ENCODE peak calls at places on chromosomes 3 and 15, in seven cellular contexts. Z is hepatocyte, N is OCI-LY7, D is HCT116, A is GM23248, Y is MM.1S, K is neural progenitor cell. X is an unnamed sample.

GRCh38 chr3:128170866-128171516 is 17.7 kb downstream of the EEFSEC start:
- DNase-seq in N (peak; percentile 23), Y (no peak), Z (peak; percentile 86), A (peak; percentile 92), K (peak; percentile 79), D (peak; percentile 56), X (peak; percentile 73)

GRCh38 chr15:64667736-64668161 is 107.6 kb downstream of the RBPMS2 start:
- DNase-seq in D (no peak), Z (no peak), A (peak; percentile 61), N (no peak), K (no peak), Y (no peak), X (no peak)

GRCh38 chr3:61561374-61562041 is at the start of gene PTPRG:
- DNase-seq in Y (peak; percentile 87), D (peak; percentile 69), N (peak; percentile 63), A (peak; percentile 98), Z (peak; percentile 96), K (peak; percentile 96), X (peak; percentile 62)

GRCh38 chr15:74179983-74180688 is 6.6 kb downstream of the ISLR start:
- DNase-seq in Z (no peak), A (peak; percentile 94), N (no peak), Y (no peak), D (no peak), K (no peak), X (peak; percentile 75)

GRCh38 chr3:194255252-194256039 is 95.7 kb downstream of the CPN2 start:
- DNase-seq in A (no peak), K (no peak), D (no peak), Z (peak; percentile 60), N (peak; percentile 18), Y (no peak), X (no peak)

GRCh38 chr15:62880278-62880677 is 162.3 kb upstream of the TPM1 start:
- DNase-seq in N (no peak), Z (no peak), K (no peak), Y (peak; percentile 18), A (peak; percentile 21), D (no peak), X (no peak)

GRCh38 chr15:27046891-27047290 is 75.9 kb downstream of the GABRG3 start:
- DNase-seq in A (no peak), Y (no peak), N (no peak), Z (no peak), K (no peak), D (no peak), X (no peak)

GRCh38 chr15:89416339-89417183 is 79.8 kb downstream of the RHCG start:
- DNase-seq in K (peak; percentile 90), A (peak; percentile 83), Y (peak; percentile 81), D (peak; percentile 71), N (peak; percentile 87), Z (peak; percentile 74), X (peak; percentile 77)

GRCh38 chr3:128775906-128776542 is 50.0 kb downstream of the RAB7A start:
- DNase-seq in K (no peak), Z (no peak), A (no peak), N (no peak), Y (no peak), D (no peak), X (peak; percentile 7)

GRCh38 chr3:141500397-141500796 is 13.6 kb downstream of the RASA2 start:
- DNase-seq in Y (no peak), Z (no peak), A (no peak), D (no peak), N (no peak), K (no peak), X (no peak)

GRCh38 chr15:46892621-46893160 is 824.6 kb upstream of the SEMA6D start:
- DNase-seq in N (no peak), D (no peak), Y (no peak), Z (no peak), A (no peak), K (no peak), X (peak; percentile 51)

GRCh38 chr3:175493296-175493695 is 634.2 kb downstream of the NAALADL2 start:
- DNase-seq in N (no peak), K (no peak), D (no peak), Y (no peak), A (no peak), Z (no peak), X (no peak)

GRCh38 chr3:58531555-58531954 is 5.4 kb downstream of the ACOX2 start:
- DNase-seq in N (no peak), K (no peak), Z (no peak), D (no peak), A (no peak), Y (no peak), X (no peak)

GRCh38 chr15:87589134-87589533 is 667.4 kb downstream of the NTRK3 start:
- DNase-seq in Y (no peak), D (no peak), A (no peak), N (no peak), Z (no peak), K (no peak), X (no peak)

GRCh38 chr3:3200632-3201212 is 21.2 kb upstream of the CRBN start:
- DNase-seq in N (peak; percentile 63), Y (peak; percentile 87), Z (peak; percentile 87), K (peak; percentile 80), A (peak; percentile 82), D (peak; percentile 31), X (peak; percentile 72)

GRCh38 chr15:65579762-65580161 is 31.2 kb downstream of the INTS14 start:
- DNase-seq in N (no peak), D (no peak), Y (no peak), Z (no peak), A (no peak), K (no peak), X (no peak)

GRCh38 chr3:168467085-168467714 is 371.5 kb upstream of the GOLIM4 start:
- DNase-seq in N (no peak), D (no peak), K (peak; percentile 67), Z (peak; percentile 50), Y (peak; percentile 84), A (peak; percentile 32), X (peak; percentile 64)

GRCh38 chr15:84983299-84983698 is 1.6 kb downstream of the PDE8A start:
- DNase-seq in A (peak; percentile 21), Y (no peak), D (no peak), Z (no peak), K (no peak), N (no peak), X (no peak)

GRCh38 chr3:57150097-57150496 is 15.1 kb downstream of the IL17RD start:
- DNase-seq in A (no peak), K (peak; percentile 61), N (no peak), Y (no peak), Z (no peak), D (no peak), X (peak; percentile 36)

DNA sequence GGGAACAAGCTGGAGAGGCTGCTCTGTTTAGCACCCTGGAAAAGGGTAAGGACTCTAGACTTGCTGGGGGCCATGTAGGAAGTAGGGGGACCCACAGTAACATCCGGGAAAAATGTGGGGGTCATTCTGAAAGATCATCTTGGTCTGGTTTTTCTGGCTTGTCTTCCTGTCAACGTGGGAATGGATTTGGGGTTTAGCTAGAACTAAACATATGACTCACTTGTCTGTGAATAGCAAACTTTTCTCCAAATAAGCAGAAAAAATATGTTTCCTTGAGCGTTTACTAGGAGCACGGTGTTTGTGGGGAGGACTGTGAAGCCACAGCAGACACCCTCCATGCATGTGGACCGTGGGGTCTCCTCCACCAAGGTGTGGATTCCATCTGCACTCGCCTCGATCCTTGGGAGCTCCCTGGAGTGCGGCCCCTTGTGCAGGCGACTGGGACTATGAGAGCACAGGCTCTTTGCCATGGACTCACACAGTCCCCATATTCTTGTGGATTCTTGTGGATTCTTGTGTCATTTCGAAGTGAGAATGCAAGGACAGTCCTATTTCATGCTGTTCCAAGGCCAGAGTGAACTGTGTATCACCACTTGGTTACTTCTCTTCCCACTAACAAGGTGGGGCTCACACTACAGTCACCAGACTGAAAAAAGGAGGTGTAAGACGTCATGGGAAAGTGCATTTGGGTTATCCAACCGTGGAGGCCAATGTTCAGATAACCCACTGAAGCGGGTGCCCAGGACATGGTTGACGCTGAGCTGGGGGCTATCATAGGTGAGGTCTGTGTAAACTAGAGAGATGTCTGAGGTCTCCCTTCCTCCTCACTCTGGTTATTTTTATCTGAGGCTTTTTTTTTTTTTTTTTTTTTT is 25.5 kb downstream of the PGPEP1L start:
- DNase-seq in D (no peak), K (no peak), Y (no peak), N (no peak), A (peak; percentile 48), Z (no peak), X (no peak)
- TF ChIP-seq EZH2phosphoT487 in D (no peak), K (no peak), Y (no peak), N (no peak), A (no peak), Z (no peak), X (no peak)

GRCh38 chr15:31471731-31472430 is 145.2 kb downstream of the KLF13 start:
- DNase-seq in K (no peak), Z (no peak), N (no peak), A (peak; percentile 95), Y (no peak), D (no peak), X (peak; percentile 30)

GRCh38 chr15:31473384-31474058 is 146.9 kb downstream of the KLF13 start:
- DNase-seq in K (no peak), N (no peak), Y (no peak), Z (no peak), A (no peak), D (no peak), X (no peak)

GRCh38 chr15:31474059-31474868 is 147.6 kb downstream of the KLF13 start:
- DNase-seq in Z (no peak), D (no peak), A (no peak), Y (no peak), N (no peak), K (no peak), X (no peak)

GRCh38 chr15:31470756-31471155 is 144.1 kb downstream of the KLF13 start:
- DNase-seq in Y (no peak), D (no peak), K (no peak), Z (no peak), N (no peak), A (no peak), X (no peak)

GRCh38 chr15:31472636-31473383 is 146.2 kb downstream of the KLF13 start:
- DNase-seq in Y (peak; percentile 91), Z (no peak), D (no peak), K (no peak), A (peak; percentile 68), N (peak; percentile 39), X (no peak)
- TF ChIP-seq EZH2phosphoT487 in Y (no peak), Z (no peak), D (no peak), K (no peak), A (no peak), N (no peak), X (no peak)

DNA sequence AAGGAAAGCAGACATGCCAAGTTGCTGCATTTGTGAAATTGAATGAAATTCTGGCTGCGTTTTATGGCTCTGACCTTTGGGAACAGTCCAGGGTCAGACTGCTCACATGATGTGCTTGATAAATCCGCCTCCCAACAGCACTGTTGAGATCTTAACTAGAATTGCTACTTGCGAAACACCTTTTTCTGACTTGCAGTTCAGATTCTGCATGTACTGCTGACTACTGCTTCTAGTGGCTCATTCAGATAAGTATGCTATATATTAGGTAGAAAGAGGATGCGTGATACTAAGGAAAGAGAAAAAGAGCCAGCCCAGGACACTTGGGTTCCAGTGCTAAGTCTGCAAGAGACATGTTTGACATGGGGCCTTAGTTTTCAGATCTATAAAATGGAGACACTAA is 129.4 kb downstream of the LPP start:
- DNase-seq in Z (peak; percentile 65), Y (no peak), A (peak; percentile 30), K (no peak), D (no peak), N (peak; percentile 18), X (no peak)
- TF ChIP-seq EZH2phosphoT487 in Z (no peak), Y (no peak), A (no peak), K (no peak), D (no peak), N (no peak), X (no peak)

GRCh38 chr3:172680684-172681083 is 30.2 kb downstream of the NCEH1 start:
- DNase-seq in K (no peak), A (peak; percentile 47), Y (no peak), D (no peak), Z (no peak), N (no peak), X (no peak)
- TF ChIP-seq EZH2phosphoT487 in K (no peak), A (no peak), Y (no peak), D (no peak), Z (no peak), N (no peak), X (no peak)